ENCODE peak calls at places on chromosome 15, in six cellular contexts. F is A549, G is GM12878, Z is HepG2, J is upper lobe of left lung, D is K562. S is an unnamed sample.

GRCh38 chr15:87829651-87830050 is 426.9 kb downstream of the NTRK3 start:
- ATAC-seq in F (no peak), G (no peak), Z (no peak), J (no peak), D (no peak), S (no peak)

GRCh38 chr15:101316529-101316928 is 21.5 kb upstream of the SNRPA1 start:
- ATAC-seq in F (no peak), G (no peak), Z (no peak), J (no peak), D (no peak), S (no peak)

GRCh38 chr15:69793783-69794451 is 303.8 kb downstream of the TLE3 start:
- ATAC-seq in F (no peak), G (no peak), Z (no peak), J (no peak), D (no peak), S (no peak)

GRCh38 chr15:23686466-23687142 is 501 bp downstream of the NDN start:
- ATAC-seq in F (no peak), G (no peak), Z (no peak), J (no peak), D (peak; percentile 34), S (peak; percentile 21)

GRCh38 chr15:25600751-25601150 is 161.9 kb upstream of the UBE3A start:
- ATAC-seq in F (no peak), G (no peak), Z (no peak), J (no peak), D (no peak), S (no peak)

GRCh38 chr15:43492266-43492665 is 690 bp downstream of the TP53BP1 start:
- ATAC-seq in F (no peak), G (no peak), Z (no peak), J (no peak), D (no peak), S (no peak)

GRCh38 chr15:47987908-47988532 is 132.8 kb upstream of the SLC24A5 start:
- ATAC-seq in F (peak; percentile 89), G (peak; percentile 99), Z (peak; percentile 90), J (peak; percentile 75), D (no peak), S (peak; percentile 62)

GRCh38 chr15:49145651-49146609 is 9.5 kb downstream of the COPS2 start:
- ATAC-seq in F (peak; percentile 59), G (peak; percentile 75), Z (peak; percentile 63), J (no peak), D (peak; percentile 79), S (no peak)

GRCh38 chr15:92425578-92426225 is 32.0 kb downstream of the ST8SIA2 start:
- ATAC-seq in F (no peak), G (no peak), Z (no peak), J (no peak), D (peak; percentile 46), S (no peak)

GRCh38 chr15:53246996-53247395 is 456.9 kb upstream of the ONECUT1 start:
- ATAC-seq in F (no peak), G (no peak), Z (no peak), J (no peak), D (no peak), S (no peak)

GRCh38 chr15:36449662-36450145 is 129.7 kb upstream of the CDIN1 start:
- ATAC-seq in F (no peak), G (no peak), Z (no peak), J (no peak), D (peak; percentile 78), S (no peak)
- H3K27ac ChIP-seq in F (no peak overlapping the region), G (no peak overlapping the region), Z (no peak overlapping the region), J (no peak overlapping the region), D (peak overlapping the region; percentile 74), S (no peak overlapping the region)

GRCh38 chr15:68029959-68030358 is 24.2 kb upstream of the PIAS1 start:
- ATAC-seq in F (no peak), G (no peak), Z (no peak), J (no peak), D (no peak), S (no peak)
- TF ChIP-seq EP300 in F (no peak), G (no peak), Z (no peak), J (no peak), D (no peak), S (no peak)

GRCh38 chr15:75367913-75368688 is at the start of gene MAN2C1:
- ATAC-seq in F (peak; percentile 90), G (peak; percentile 95), Z (peak; percentile 91), J (peak; percentile 98), D (peak; percentile 97), S (peak; percentile 97)
- TF ChIP-seq CTCF in F (peak; percentile 95), G (peak; percentile 87), Z (peak; percentile 98), J (peak; percentile 53), D (peak; percentile 91), S (peak; percentile 64)

GRCh38 chr15:41659190-41659589 is 1.0 kb upstream of the MGA start:
- ATAC-seq in F (no peak), G (no peak), Z (no peak), J (no peak), D (no peak), S (no peak)
- H3K27ac ChIP-seq in F (no peak overlapping the region), G (no peak overlapping the region), Z (peak overlapping the region; percentile 1), J (no peak overlapping the region), D (peak overlapping the region; percentile 1), S (no peak overlapping the region)

DNA sequence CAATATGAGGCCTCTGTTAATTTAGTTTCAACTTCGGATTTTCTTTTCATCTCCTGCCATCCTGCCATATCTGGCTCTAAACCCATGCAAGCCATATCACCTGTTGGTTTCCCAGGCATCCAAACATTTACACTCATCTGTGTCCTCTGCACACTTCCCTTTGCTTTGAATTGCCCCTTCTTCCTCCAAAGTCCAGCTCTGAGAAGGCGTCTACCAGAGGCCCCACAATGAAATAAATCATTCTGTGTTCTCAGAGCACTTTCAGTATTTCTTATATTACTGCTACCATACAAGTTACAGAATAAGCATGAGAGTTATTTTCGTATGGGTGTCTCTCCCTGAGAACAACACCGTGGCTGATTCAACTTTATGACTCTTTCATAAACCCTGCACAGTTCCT is 12.9 kb upstream of the ABHD17C start:
- ATAC-seq in F (no peak), G (no peak), Z (no peak), J (no peak), D (no peak), S (no peak)
- TF ChIP-seq EP300 in F (no peak), G (no peak), Z (no peak), J (no peak), D (no peak), S (no peak)

GRCh38 chr15:75758071-75758872 is 45.6 kb upstream of the CSPG4 start:
- ATAC-seq in F (peak; percentile 96), G (peak; percentile 95), Z (peak; percentile 82), J (peak; percentile 92), D (peak; percentile 96), S (peak; percentile 98)
- TF ChIP-seq CTCF in F (peak; percentile 37), G (no peak), Z (peak; percentile 51), J (no peak), D (peak; percentile 41), S (no peak)